ENCODE peak calls at places on chromosomes 13 and 19, in six cellular contexts. W, G, C, Y, E and P are unnamed samples.

GRCh38 chr19:2391118-2391725 is 31.2 kb downstream of the TMPRSS9 start:
- DNase-seq in W (peak), G (peak), C (peak), Y (peak), E (peak), P (peak)

GRCh38 chr19:32652893-32653625 is 21.9 kb downstream of the ANKRD27 start:
- DNase-seq in W (no peak), G (no peak), C (no peak), Y (no peak), E (peak), P (no peak)

GRCh38 chr19:39325778-39326680 is 5.4 kb upstream of the LRFN1 start:
- DNase-seq in W (peak), G (peak), C (no peak), Y (peak), E (no peak), P (peak)

GRCh38 chr13:102443234-102443633 is 41.4 kb upstream of the FGF14 start:
- DNase-seq in W (no peak), G (no peak), C (no peak), Y (no peak), E (no peak), P (no peak)

GRCh38 chr19:27776020-27776419 is 1436.9 kb downstream of the UQCRFS1 start:
- DNase-seq in W (no peak), G (peak), C (no peak), Y (no peak), E (no peak), P (peak)

GRCh38 chr19:7926021-7926726 is at the start of gene CTXN1:
- DNase-seq in W (no peak), G (peak), C (no peak), Y (peak), E (peak), P (peak)

GRCh38 chr13:95193509-95194230 is 107.6 kb downstream of the ABCC4 start:
- DNase-seq in W (peak), G (no peak), C (no peak), Y (no peak), E (no peak), P (no peak)

GRCh38 chr13:98749501-98749900 is 3.0 kb downstream of the SLC15A1 start:
- DNase-seq in W (no peak), G (no peak), C (no peak), Y (no peak), E (no peak), P (no peak)

GRCh38 chr13:87669379-87669978 is 1.7 kb upstream of the SLITRK5 start:
- DNase-seq in W (peak), G (no peak), C (no peak), Y (no peak), E (peak), P (peak)

GRCh38 chr13:28409648-28410047 is 85.3 kb downstream of the FLT1 start:
- DNase-seq in W (no peak), G (no peak), C (no peak), Y (no peak), E (no peak), P (no peak)

GRCh38 chr13:99191900-99192399 is 8.7 kb upstream of the UBAC2 start:
- DNase-seq in W (no peak), G (no peak), C (no peak), Y (no peak), E (no peak), P (no peak)

DNA sequence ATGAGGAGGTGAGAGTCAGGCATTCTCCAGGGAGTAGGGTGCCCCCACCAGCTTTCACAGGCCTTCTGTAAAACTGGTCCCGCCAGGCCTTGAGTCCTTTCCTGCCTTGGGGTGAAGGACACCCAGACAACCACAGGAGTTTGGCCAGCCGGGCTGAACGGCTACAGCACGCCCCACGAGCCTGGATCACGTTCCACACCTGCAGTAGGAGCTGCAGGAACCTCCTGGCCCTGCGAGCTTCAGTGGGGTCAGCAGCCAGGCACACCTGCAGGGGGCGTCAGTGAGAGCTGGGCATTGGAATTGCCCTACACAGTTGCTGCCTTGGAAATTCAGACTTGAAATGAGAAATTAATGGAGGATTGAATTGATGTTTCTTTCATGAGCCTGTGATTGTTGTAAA is 45.7 kb downstream of the COL4A2 start:
- DNase-seq in W (no peak), G (no peak), C (no peak), Y (peak), E (no peak), P (no peak)
- TF ChIP-seq CTCF in W (peak), G (no peak), C (peak), Y (peak), E (peak), P (peak)

GRCh38 chr19:35124098-35125060 is 8.8 kb downstream of the FXYD3 start:
- DNase-seq in W (no peak), G (peak), C (peak), Y (peak), E (peak), P (peak)
- H3K4me3 ChIP-seq in W (no peak), G (peak), C (peak), Y (peak), E (peak), P (no peak)

GRCh38 chr13:113586661-113587479 is 2.3 kb downstream of the TFDP1 start:
- DNase-seq in W (no peak), G (no peak), C (no peak), Y (no peak), E (no peak), P (peak)

GRCh38 chr13:113582841-113583631 is 1.5 kb upstream of the TFDP1 start:
- DNase-seq in W (peak), G (no peak), C (no peak), Y (no peak), E (no peak), P (no peak)

GRCh38 chr13:113584205-113584869 is at the start of gene TFDP1:
- DNase-seq in W (peak), G (peak), C (peak), Y (peak), E (peak), P (peak)

GRCh38 chr13:113585828-113586355 is 1.3 kb downstream of the TFDP1 start:
- DNase-seq in W (no peak), G (no peak), C (no peak), Y (peak), E (no peak), P (no peak)

GRCh38 chr13:113584870-113585671 is 518 bp downstream of the TFDP1 start:
- DNase-seq in W (no peak), G (peak), C (no peak), Y (peak), E (no peak), P (peak)
- TF ChIP-seq MYC in W (peak), G (no peak), C (peak), Y (no peak), E (no peak), P (no peak)

GRCh38 chr19:42542791-42543190 is 14.5 kb upstream of the CEACAM1 start:
- DNase-seq in W (no peak), G (no peak), C (no peak), Y (no peak), E (no peak), P (no peak)
- TF ChIP-seq CTCF in W (peak), G (peak), C (no peak), Y (peak), E (no peak), P (no peak)

GRCh38 chr19:49407482-49408015 is 15.7 kb downstream of the PTH2 start:
- DNase-seq in W (no peak), G (no peak), C (no peak), Y (no peak), E (no peak), P (no peak)

GRCh38 chr19:49409441-49410029 is 13.7 kb downstream of the PTH2 start:
- DNase-seq in W (no peak), G (no peak), C (peak), Y (no peak), E (no peak), P (peak)

GRCh38 chr19:49407079-49407478 is 16.2 kb downstream of the PTH2 start:
- DNase-seq in W (no peak), G (no peak), C (no peak), Y (no peak), E (no peak), P (no peak)

GRCh38 chr19:49411681-49412321 is 11.4 kb downstream of the PTH2 start:
- DNase-seq in W (no peak), G (no peak), C (no peak), Y (no peak), E (no peak), P (no peak)

GRCh38 chr19:49408816-49409440 is 14.3 kb downstream of the PTH2 start:
- DNase-seq in W (no peak), G (no peak), C (no peak), Y (no peak), E (no peak), P (peak)
- H3K4me3 ChIP-seq in W (no peak), G (no peak), C (no peak), Y (no peak), E (no peak), P (no peak)

GRCh38 chr19:18951721-18952281 is 10.8 kb upstream of the HOMER3 start:
- DNase-seq in W (no peak), G (no peak), C (no peak), Y (no peak), E (peak), P (peak)
- TF ChIP-seq MYC in W (no peak), G (no peak), C (no peak), Y (no peak), E (no peak), P (no peak)

GRCh38 chr13:97506511-97506910 is 72.5 kb downstream of the RAP2A start:
- DNase-seq in W (no peak), G (no peak), C (no peak), Y (no peak), E (peak), P (peak)
- TF ChIP-seq CTCF in W (peak), G (no peak), C (no peak), Y (no peak), E (no peak), P (no peak)

GRCh38 chr19:49338023-49338677 is 2.9 kb downstream of the CD37 start:
- DNase-seq in W (no peak), G (no peak), C (no peak), Y (no peak), E (no peak), P (no peak)

GRCh38 chr19:49338691-49339363 is 3.6 kb downstream of the CD37 start:
- DNase-seq in W (no peak), G (peak), C (no peak), Y (peak), E (peak), P (no peak)

GRCh38 chr19:49340865-49341718 is 5.9 kb downstream of the CD37 start:
- DNase-seq in W (no peak), G (no peak), C (no peak), Y (no peak), E (no peak), P (no peak)

GRCh38 chr19:49340069-49340864 is 5.1 kb downstream of the CD37 start:
- DNase-seq in W (peak), G (no peak), C (peak), Y (peak), E (peak), P (peak)

DNA sequence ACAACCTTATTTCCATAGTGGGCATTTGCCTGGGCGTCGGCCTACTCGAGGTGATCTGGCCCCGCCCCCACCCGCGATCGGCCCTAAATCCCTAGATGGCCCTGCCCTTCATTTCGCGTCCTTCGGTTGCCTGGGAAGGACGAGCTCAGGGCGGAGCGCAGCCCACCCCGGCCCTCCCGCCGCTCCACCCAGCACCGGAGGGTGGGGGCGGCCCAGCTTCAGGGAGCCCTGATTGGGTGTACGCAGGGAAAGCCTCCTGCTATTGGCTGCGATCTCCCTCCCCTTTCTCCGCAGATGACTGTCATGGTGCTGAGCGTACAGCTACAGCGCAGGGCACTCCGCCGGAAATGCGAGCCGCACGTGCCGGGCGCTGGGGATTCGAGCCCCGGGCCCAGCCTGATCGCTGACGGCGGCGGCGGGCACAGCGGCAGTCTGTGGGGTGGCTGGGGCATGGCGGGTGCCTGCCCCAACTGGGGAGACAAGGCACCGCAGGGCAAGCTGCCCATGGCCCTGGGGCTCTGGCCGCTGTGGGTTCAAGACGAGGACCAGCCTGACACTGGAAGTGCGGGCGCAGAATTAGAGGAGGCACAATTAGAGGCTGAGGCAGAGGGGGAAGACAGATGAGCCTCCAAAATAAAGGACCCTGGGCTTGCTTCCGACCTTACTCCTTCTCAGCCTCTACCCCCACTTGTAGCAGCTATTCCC is 4.3 kb downstream of the CD37 start:
- DNase-seq in W (no peak), G (no peak), C (no peak), Y (peak), E (peak), P (no peak)
- H3K4me3 ChIP-seq in W (no peak), G (no peak), C (peak), Y (peak), E (no peak), P (no peak)

DNA sequence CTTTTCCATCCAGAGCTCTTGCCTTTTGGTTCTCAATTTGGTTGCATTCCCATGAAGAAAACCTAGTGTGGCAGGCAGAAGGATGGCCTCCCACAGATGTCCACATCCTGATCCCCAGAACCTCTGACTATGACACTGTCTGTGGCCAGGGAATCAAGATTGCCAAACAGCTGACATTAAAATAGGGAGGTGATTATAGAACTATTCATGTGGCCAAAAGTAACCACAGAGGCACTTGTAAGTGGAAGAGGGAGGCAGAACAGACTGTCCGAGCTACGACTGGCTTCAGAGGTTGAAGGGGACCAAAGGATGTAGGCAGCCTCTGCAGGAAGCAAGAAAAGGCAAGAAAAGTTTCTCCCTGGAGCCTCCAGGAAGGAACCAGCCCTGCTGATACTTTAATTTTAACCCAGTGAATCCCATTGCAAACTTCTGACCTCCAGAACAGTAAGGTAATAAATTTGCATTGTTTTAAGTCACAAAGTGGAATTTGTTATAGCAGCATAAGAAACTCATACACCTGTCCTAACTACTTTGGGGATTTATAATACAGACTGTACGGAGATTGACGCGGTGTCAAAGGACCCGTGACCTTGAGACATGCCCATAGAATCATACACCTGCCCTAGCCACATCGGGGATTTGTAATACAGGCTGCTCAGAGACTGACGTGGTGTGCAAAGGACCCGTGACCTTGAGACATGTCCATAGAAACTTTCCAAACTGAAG is 106.5 kb downstream of the ATP11A start:
- DNase-seq in W (no peak), G (no peak), C (no peak), Y (no peak), E (no peak), P (no peak)
- TF ChIP-seq MYC in W (no peak), G (no peak), C (no peak), Y (no peak), E (no peak), P (no peak)